ENCODE peak calls at places on chromosome 9, in ten cellular contexts. H, B, G, N, D, O, T, U, K and P are unnamed samples.
A peak's percentile ranks its signal among the peaks of the same experiment; 100 is the strongest.

GRCh38 chr9:8430945-8431344 is 631.4 kb upstream of the DMAC1 start:
- DNase-seq in G (no peak), N (no peak), O (no peak), B (no peak), H (no peak), D (no peak), K (no peak), T (no peak), U (no peak), P (no peak)

GRCh38 chr9:912776-913175 is 63.7 kb upstream of the DMRT3 start:
- DNase-seq in B (no peak), T (no peak), N (no peak), O (no peak), U (no peak), H (no peak), K (no peak), G (no peak), D (no peak), P (no peak)

GRCh38 chr9:97900738-97901565 is 21.3 kb downstream of the TRMO start:
- DNase-seq in H (no peak), O (peak; percentile 15), G (peak; percentile 33), K (peak; percentile 47), N (no peak), B (peak; percentile 41), D (peak; percentile 36), T (peak; percentile 62), U (no peak), P (peak; percentile 44)

GRCh38 chr9:4382722-4383317 is 83.0 kb upstream of the GLIS3 start:
- DNase-seq in G (peak; percentile 24), U (no peak), K (peak; percentile 51), N (no peak), H (no peak), B (peak; percentile 34), T (no peak), D (peak; percentile 14), O (no peak), P (no peak)

GRCh38 chr9:125999504-125999881 is 252.3 kb downstream of the PBX3 start:
- DNase-seq in G (no peak), B (no peak), T (no peak), U (no peak), D (no peak), N (no peak), H (no peak), O (no peak), K (no peak), P (no peak)

GRCh38 chr9:71490810-71491209 is 277.5 kb downstream of the CEMIP2 start:
- DNase-seq in H (no peak), D (peak; percentile 12), U (no peak), T (no peak), O (no peak), B (no peak), N (no peak), G (no peak), K (peak; percentile 48), P (no peak)

GRCh38 chr9:134032456-134033222 is 7.4 kb downstream of the BRD3OS start:
- DNase-seq in D (no peak), O (no peak), U (no peak), B (no peak), H (no peak), N (no peak), T (no peak), G (no peak), K (no peak), P (no peak)

GRCh38 chr9:126702501-126703329 is 89.0 kb downstream of the LMX1B start:
- DNase-seq in K (peak; percentile 34), H (no peak), B (peak; percentile 51), U (no peak), N (no peak), O (no peak), G (no peak), T (no peak), D (no peak), P (peak; percentile 23)

GRCh38 chr9:93296889-93297480 is 113.0 kb downstream of the WNK2 start:
- DNase-seq in O (no peak), T (no peak), H (no peak), U (no peak), B (no peak), N (no peak), G (no peak), D (no peak), K (no peak), P (no peak)

GRCh38 chr9:125586173-125586512 is 120.9 kb downstream of the MAPKAP1 start:
- DNase-seq in T (no peak), G (no peak), D (no peak), K (no peak), H (no peak), B (no peak), O (no peak), U (no peak), N (no peak), P (no peak)

GRCh38 chr9:27441741-27442070 is 82.4 kb upstream of the IFNK start:
- DNase-seq in H (no peak), D (no peak), O (no peak), N (no peak), U (no peak), K (no peak), B (no peak), T (no peak), G (no peak), P (no peak)

GRCh38 chr9:85502815-85503643 is 238.7 kb downstream of the AGTPBP1 start:
- DNase-seq in T (no peak), D (no peak), N (no peak), H (no peak), O (no peak), G (no peak), U (no peak), B (no peak), K (no peak), P (no peak)

GRCh38 chr9:79812099-79812498 is 240.3 kb downstream of the TLE4 start:
- DNase-seq in K (no peak), T (no peak), H (no peak), U (no peak), D (no peak), N (no peak), G (no peak), B (no peak), O (no peak), P (peak; percentile 14)
- H3K4me3 ChIP-seq in K (no peak overlapping the region), T (no peak overlapping the region), H (no peak overlapping the region), U (peak overlapping the region; percentile 27), D (no peak overlapping the region), N (no peak overlapping the region), G (no peak overlapping the region), B (no peak overlapping the region), O (no peak overlapping the region), P (no peak overlapping the region)

GRCh38 chr9:129776938-129777768 is 24.3 kb upstream of the PTGES start:
- DNase-seq in K (peak; percentile 88), N (peak; percentile 94), U (no peak), T (peak; percentile 99), D (peak; percentile 99), O (peak; percentile 42), B (no peak), H (peak; percentile 93), G (no peak), P (peak; percentile 99)

GRCh38 chr9:129777769-129778130 is 24.9 kb upstream of the PTGES start:
- DNase-seq in K (no peak), B (no peak), H (no peak), G (no peak), D (peak; percentile 21), U (no peak), N (no peak), T (no peak), O (no peak), P (no peak)

GRCh38 chr9:129774791-129775149 is 21.9 kb upstream of the PTGES start:
- DNase-seq in N (no peak), T (no peak), G (no peak), U (no peak), H (no peak), O (no peak), D (no peak), K (no peak), B (no peak), P (no peak)

GRCh38 chr9:129775443-129775842 is 22.6 kb upstream of the PTGES start:
- DNase-seq in O (no peak), D (no peak), U (no peak), G (no peak), H (no peak), B (no peak), K (no peak), N (no peak), T (no peak), P (no peak)

GRCh38 chr9:129776566-129776937 is 23.7 kb upstream of the PTGES start:
- DNase-seq in O (no peak), T (no peak), B (no peak), K (no peak), G (no peak), N (peak; percentile 26), H (no peak), U (no peak), D (no peak), P (no peak)
- H3K4me3 ChIP-seq in O (no peak overlapping the region), T (no peak overlapping the region), B (no peak overlapping the region), K (no peak overlapping the region), G (no peak overlapping the region), N (peak overlapping the region; percentile 28), H (no peak overlapping the region), U (no peak overlapping the region), D (no peak overlapping the region), P (no peak overlapping the region)

DNA sequence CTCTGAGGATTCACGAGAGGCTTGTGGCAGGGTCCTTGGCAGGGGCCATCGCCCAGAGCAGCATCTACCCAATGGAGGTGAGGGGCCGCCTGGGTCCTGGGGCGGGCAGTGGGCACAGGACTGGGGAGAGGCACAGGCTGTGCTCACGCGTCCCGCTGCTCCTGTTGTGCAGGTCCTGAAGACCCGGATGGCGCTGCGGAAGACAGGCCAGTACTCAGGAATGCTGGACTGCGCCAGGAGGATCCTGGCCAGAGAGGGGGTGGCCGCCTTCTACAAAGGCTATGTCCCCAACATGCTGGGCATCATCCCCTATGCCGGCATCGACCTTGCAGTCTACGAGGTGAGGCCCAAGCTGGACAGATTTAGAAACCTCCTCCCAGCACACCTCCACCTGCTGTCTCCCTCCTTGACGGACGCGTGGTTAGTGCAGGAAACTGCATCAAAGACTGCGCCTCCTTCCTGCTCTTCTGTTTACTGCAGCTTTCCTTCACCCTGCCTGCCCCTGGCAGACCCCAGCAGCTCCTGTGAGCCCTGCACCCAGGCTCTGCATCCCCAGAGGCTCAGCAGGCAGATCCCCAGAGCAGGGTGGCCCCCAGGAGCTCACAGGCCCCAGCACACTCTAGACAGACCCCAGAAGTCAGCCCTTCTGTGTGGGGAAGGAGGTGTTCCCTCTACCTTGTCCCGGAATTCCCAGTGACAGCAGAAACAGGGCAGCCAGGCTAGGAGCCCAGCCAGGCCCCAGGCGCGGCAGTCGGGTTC is 21.2 kb downstream of the PTGES2 start:
- DNase-seq in U (no peak), G (no peak), O (no peak), T (no peak), D (no peak), N (no peak), K (no peak), H (no peak), B (no peak), P (no peak)
- H3K4me3 ChIP-seq in U (no peak overlapping the region), G (no peak overlapping the region), O (no peak overlapping the region), T (no peak overlapping the region), D (no peak overlapping the region), N (no peak overlapping the region), K (no peak overlapping the region), H (no peak overlapping the region), B (no peak overlapping the region), P (no peak overlapping the region)

DNA sequence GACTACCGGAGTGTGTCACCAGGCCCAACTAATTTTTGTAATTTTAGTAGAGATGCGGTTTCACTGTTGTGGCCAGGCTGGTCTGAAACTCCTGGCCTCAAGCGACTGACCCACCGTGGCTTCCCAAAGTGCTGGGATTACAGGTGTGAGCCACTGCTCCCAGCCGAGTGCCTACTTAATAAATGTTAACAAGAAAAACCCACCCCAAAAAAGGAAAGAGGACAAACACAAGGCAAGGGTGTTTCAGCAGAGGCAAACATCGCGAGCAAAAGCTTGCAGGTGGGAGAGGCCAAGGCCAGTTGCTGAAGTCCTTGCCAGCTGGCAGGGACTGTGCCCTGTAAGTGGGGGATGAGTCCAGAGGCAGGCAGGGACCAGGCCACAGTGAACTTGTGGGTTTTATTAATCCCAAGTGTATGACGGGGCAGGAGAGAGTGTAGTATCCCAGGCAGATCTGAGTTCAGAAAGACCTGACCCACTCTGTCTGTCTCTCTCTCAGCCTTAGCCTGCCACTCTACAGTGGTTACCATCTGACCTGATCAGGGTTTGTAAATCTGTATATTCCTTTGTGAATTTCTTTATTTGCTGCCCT is 6.4 kb upstream of the FPGS start:
- DNase-seq in N (no peak), T (peak; percentile 89), H (no peak), B (no peak), G (no peak), U (no peak), O (peak; percentile 74), K (no peak), D (no peak), P (peak; percentile 39)
- H3K4me3 ChIP-seq in N (no peak overlapping the region), T (no peak overlapping the region), H (no peak overlapping the region), B (no peak overlapping the region), G (no peak overlapping the region), U (no peak overlapping the region), O (no peak overlapping the region), K (no peak overlapping the region), D (no peak overlapping the region), P (no peak overlapping the region)